ENCODE peak calls at places on chromosomes 12 and 14, in seven cellular contexts. X is endothelial cell; Q is HFFc6; B is globus pallidus; H is stimulated activated CD4-positive, alpha-beta T cell treated with anti-CD3 and anti-CD28 coated beads, TNF-alpha, amount 100 ng/mL, for 1 hour; S is effector memory CD4-positive, alpha-beta T cell; Z is anterior cingulate cortex. E is an unnamed sample.

GRCh38 chr12:122291431-122291830 is 25.1 kb upstream of the VPS33A start:
- DNase-seq in H (no peak), B (no peak), Z (no peak), S (no peak), Q (no peak), X (no peak), E (no peak)

GRCh38 chr14:39251547-39251946 is 17.8 kb downstream of the MIA2 start:
- DNase-seq in X (no peak), Z (no peak), S (no peak), H (no peak), B (no peak), Q (no peak), E (no peak)

GRCh38 chr14:95432152-95433093 is 84.0 kb downstream of the SYNE3 start:
- DNase-seq in S (no peak), Z (no peak), H (no peak), Q (no peak), X (peak; percentile 78), B (peak; percentile 42), E (peak; percentile 35)

GRCh38 chr12:113241191-113242017 is 20.1 kb downstream of the TPCN1 start:
- DNase-seq in H (no peak), Q (peak; percentile 98), Z (no peak), S (no peak), B (no peak), X (no peak), E (peak; percentile 96)

GRCh38 chr14:75542585-75543091 is 20.4 kb downstream of the BATF start:
- DNase-seq in H (peak; percentile 65), Z (no peak), X (no peak), S (peak; percentile 73), B (peak; percentile 46), Q (no peak), E (peak; percentile 78)

GRCh38 chr12:101619868-101620761 is 25.3 kb downstream of the MYBPC1 start:
- DNase-seq in Q (no peak), S (no peak), Z (no peak), X (no peak), H (no peak), B (no peak), E (no peak)

GRCh38 chr12:131345521-131346436 is 365.1 kb upstream of the SFSWAP start:
- DNase-seq in B (no peak), Q (no peak), X (no peak), S (no peak), H (no peak), Z (no peak), E (peak; percentile 46)

GRCh38 chr12:66693901-66694513 is 15.1 kb upstream of the GRIP1 start:
- DNase-seq in X (peak; percentile 12), B (peak; percentile 71), Q (peak; percentile 55), S (no peak), Z (no peak), H (no peak), E (peak; percentile 42)

GRCh38 chr14:29528889-29529288 is 398.8 kb downstream of the PRKD1 start:
- DNase-seq in B (no peak), S (no peak), H (no peak), Z (no peak), X (no peak), Q (no peak), E (no peak)

GRCh38 chr12:49609875-49610154 is 4.4 kb upstream of the FAM186B start:
- DNase-seq in S (no peak), Z (no peak), B (no peak), H (no peak), Q (peak; percentile 73), X (no peak), E (peak; percentile 55)

GRCh38 chr12:100859063-100859627 is 64.6 kb downstream of the ANO4 start:
- DNase-seq in S (no peak), Z (no peak), X (no peak), B (no peak), H (no peak), Q (no peak), E (peak; percentile 56)

GRCh38 chr12:19125325-19125724 is 4.2 kb upstream of the PLEKHA5 start:
- DNase-seq in X (no peak), S (no peak), B (no peak), Z (no peak), Q (peak; percentile 58), H (no peak), E (peak; percentile 64)

GRCh38 chr14:98962118-98962517 is 309.9 kb downstream of the BCL11B start:
- DNase-seq in H (no peak), X (no peak), Z (no peak), Q (no peak), S (no peak), B (no peak), E (no peak)

GRCh38 chr14:87449016-87449415 is 544.0 kb downstream of the GALC start:
- DNase-seq in Z (no peak), H (no peak), Q (no peak), X (no peak), S (no peak), B (no peak), E (no peak)

E was measured in trophoblast cell.